ENCODE peak calls at places on chromosomes 6 and 20, in eight cellular contexts. T, Q, N, V, B, F, M and O are unnamed samples.

GRCh38 chr6:166194885-166195860 is 27.5 kb upstream of the TBXT start:
- DNase-seq in T (no peak), Q (no peak), N (no peak), V (no peak), B (no peak), F (no peak), M (no peak), O (no peak)

GRCh38 chr20:29689411-29690225 is 1567.8 kb upstream of the DEFB115 start:
- DNase-seq in T (peak), Q (peak), N (peak), V (no peak), B (no peak), F (no peak), M (no peak), O (peak)

GRCh38 chr6:5869261-5869660 is 137.5 kb downstream of the NRN1 start:
- DNase-seq in T (no peak), Q (no peak), N (no peak), V (no peak), B (no peak), F (no peak), M (no peak), O (no peak)

GRCh38 chr6:84770521-84770920 is 6.1 kb upstream of the TBX18 start:
- DNase-seq in T (no peak), Q (no peak), N (no peak), V (peak), B (no peak), F (no peak), M (no peak), O (no peak)

GRCh38 chr6:18978330-18979128 is 591.4 kb downstream of the RNF144B start:
- DNase-seq in T (no peak), Q (peak), N (no peak), V (peak), B (no peak), F (no peak), M (no peak), O (no peak)

GRCh38 chr20:24866008-24866407 is 83.1 kb upstream of the CST7 start:
- DNase-seq in T (no peak), Q (no peak), N (no peak), V (no peak), B (no peak), F (no peak), M (no peak), O (no peak)

GRCh38 chr20:36097331-36097730 is 57.2 kb upstream of the EPB41L1 start:
- DNase-seq in T (no peak), Q (no peak), N (no peak), V (peak), B (no peak), F (no peak), M (no peak), O (no peak)

GRCh38 chr6:142155895-142156757 is 9.1 kb downstream of the VTA1 start:
- DNase-seq in T (no peak), Q (no peak), N (no peak), V (peak), B (no peak), F (no peak), M (no peak), O (no peak)

GRCh38 chr6:33757906-33758305 is 11.2 kb upstream of the IP6K3 start:
- DNase-seq in T (no peak), Q (no peak), N (no peak), V (no peak), B (no peak), F (no peak), M (no peak), O (no peak)

GRCh38 chr6:134619789-134620188 is 301.9 kb upstream of the SGK1 start:
- DNase-seq in T (no peak), Q (no peak), N (no peak), V (peak), B (no peak), F (no peak), M (peak), O (no peak)

GRCh38 chr6:123527406-123527805 is 109.3 kb downstream of the TRDN start:
- DNase-seq in T (no peak), Q (no peak), N (no peak), V (peak), B (no peak), F (no peak), M (no peak), O (no peak)

GRCh38 chr6:145012039-145012662 is 723.2 kb downstream of the EPM2A start:
- DNase-seq in T (no peak), Q (no peak), N (no peak), V (peak), B (no peak), F (no peak), M (no peak), O (no peak)

GRCh38 chr6:166313255-166314070 is 5.3 kb upstream of the PRR18 start:
- DNase-seq in T (no peak), Q (peak), N (peak), V (peak), B (peak), F (no peak), M (no peak), O (no peak)

GRCh38 chr20:37518059-37518458 is 3.0 kb upstream of the NNAT start:
- DNase-seq in T (no peak), Q (no peak), N (no peak), V (no peak), B (no peak), F (no peak), M (no peak), O (no peak)

GRCh38 chr6:149642829-149643580 is 5.5 kb downstream of the KATNA1 start:
- DNase-seq in T (no peak), Q (no peak), N (no peak), V (no peak), B (no peak), F (no peak), M (no peak), O (no peak)